ENCODE peak calls at places on chromosomes 12 and 14, in seven cellular contexts. M is heart left ventricle, N is WERI-Rb-1, E is dorsolateral prefrontal cortex, P is substantia nigra, U is Karpas-422, W is GM23338. C is an unnamed sample.

GRCh38 chr14:54594531-54594930 is 27.6 kb downstream of the SAMD4A start:
- DNase-seq in M (no peak), N (no peak), E (no peak), P (no peak), U (no peak), W (no peak), C (no peak)

GRCh38 chr12:56631790-56632700 is 1.9 kb upstream of the BAZ2A start:
- DNase-seq in M (peak), N (peak), E (no peak), P (no peak), U (peak), W (peak), C (peak)

GRCh38 chr12:52082988-52083637 is 3.6 kb downstream of the SMIM41 start:
- DNase-seq in M (peak), N (peak), E (no peak), P (peak), U (peak), W (peak), C (peak)

GRCh38 chr14:104974665-104975390 is 3.3 kb downstream of the AHNAK2 start:
- DNase-seq in M (no peak), N (no peak), E (peak), P (no peak), U (no peak), W (no peak), C (no peak)

GRCh38 chr14:40204441-40205175 is 772.4 kb upstream of the FBXO33 start:
- DNase-seq in M (no peak), N (no peak), E (no peak), P (no peak), U (no peak), W (peak), C (no peak)

GRCh38 chr14:54529811-54530210 is 20.1 kb downstream of the CGRRF1 start:
- DNase-seq in M (no peak), N (no peak), E (no peak), P (no peak), U (no peak), W (no peak), C (peak)

GRCh38 chr12:51536159-51536558 is 54.9 kb upstream of the SCN8A start:
- DNase-seq in M (no peak), N (no peak), E (no peak), P (no peak), U (no peak), W (peak), C (peak)

GRCh38 chr14:79576434-79576833 is 634.9 kb downstream of the DIO2 start:
- DNase-seq in M (no peak), N (no peak), E (no peak), P (no peak), U (no peak), W (no peak), C (peak)

GRCh38 chr14:103094406-103095209 is at the start of gene EXOC3L4:
- DNase-seq in M (no peak), N (no peak), E (no peak), P (no peak), U (no peak), W (no peak), C (peak)

GRCh38 chr12:94173660-94174265 is 25.4 kb downstream of the PLXNC1 start:
- DNase-seq in M (no peak), N (no peak), E (no peak), P (no peak), U (no peak), W (no peak), C (no peak)

GRCh38 chr14:71372411-71372838 is 465.2 kb downstream of the PCNX1 start:
- DNase-seq in M (no peak), N (no peak), E (no peak), P (no peak), U (no peak), W (no peak), C (peak)

GRCh38 chr12:90826031-90826430 is 128.9 kb downstream of the CCER1 start:
- DNase-seq in M (no peak), N (no peak), E (no peak), P (no peak), U (no peak), W (no peak), C (no peak)

GRCh38 chr14:80959448-80960006 is 4.1 kb downstream of the TSHR start:
- DNase-seq in M (no peak), N (no peak), E (no peak), P (no peak), U (peak), W (no peak), C (no peak)

GRCh38 chr12:99985631-99986030 is 895 bp upstream of the ANKS1B start:
- DNase-seq in M (no peak), N (no peak), E (no peak), P (no peak), U (no peak), W (no peak), C (no peak)

GRCh38 chr12:2264622-2265306 is 212.0 kb downstream of the CACNA1C start:
- DNase-seq in M (no peak), N (no peak), E (no peak), P (no peak), U (no peak), W (no peak), C (peak)

GRCh38 chr14:38309522-38310262 is 53.8 kb upstream of the CLEC14A start:
- DNase-seq in M (no peak), N (no peak), E (no peak), P (no peak), U (no peak), W (peak), C (no peak)

GRCh38 chr14:44316647-44317432 is 190.2 kb downstream of the FSCB start:
- DNase-seq in M (no peak), N (no peak), E (peak), P (no peak), U (no peak), W (no peak), C (peak)

GRCh38 chr14:96583605-96584041 is 81.4 kb downstream of the PAPOLA start:
- DNase-seq in M (no peak), N (no peak), E (no peak), P (no peak), U (no peak), W (no peak), C (no peak)

GRCh38 chr14:22780941-22781605 is 14.6 kb downstream of the OXA1L start:
- DNase-seq in M (no peak), N (no peak), E (no peak), P (no peak), U (no peak), W (no peak), C (no peak)

GRCh38 chr14:59189281-59189821 is 884 bp downstream of the DAAM1 start:
- DNase-seq in M (peak), N (peak), E (no peak), P (no peak), U (peak), W (peak), C (peak)

DNA sequence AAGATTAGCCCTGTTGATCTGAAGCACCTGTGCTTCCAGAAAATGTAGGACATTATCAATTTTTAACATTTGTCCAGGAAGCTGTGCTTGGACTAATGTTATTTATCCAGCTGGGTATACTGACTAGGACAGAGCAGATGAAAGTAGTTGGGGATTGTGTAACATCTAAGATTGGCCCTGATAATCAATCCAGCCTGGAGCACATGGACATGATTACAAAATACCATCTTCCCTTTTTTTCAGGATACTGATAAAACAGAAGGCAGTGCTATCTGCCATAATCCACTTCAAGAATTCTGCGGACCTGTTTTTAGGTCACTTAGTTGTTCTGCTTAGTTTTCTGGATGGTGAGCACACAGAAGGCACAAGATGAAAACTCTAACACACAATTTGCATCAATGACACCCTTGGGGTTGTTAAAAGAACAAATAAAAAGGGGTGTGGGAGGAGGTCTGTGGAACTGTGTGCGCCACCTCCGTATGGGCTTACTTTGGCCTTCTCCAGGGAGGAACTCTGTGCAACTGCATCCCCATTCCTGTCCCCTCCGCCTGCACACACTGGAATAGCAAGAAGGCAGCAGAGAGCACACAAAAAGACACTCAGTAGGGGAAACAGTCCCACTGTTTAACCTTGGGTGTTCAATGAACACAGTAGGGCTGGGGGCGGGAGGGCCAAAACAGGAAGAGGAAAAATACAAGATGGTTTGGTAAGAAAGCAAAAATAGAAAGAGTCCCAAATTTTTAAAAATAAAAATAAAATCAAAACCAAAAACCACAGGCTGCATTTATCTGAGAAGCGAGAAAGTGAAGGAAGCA is 31.1 kb upstream of the DUSP6 start:
- DNase-seq in M (no peak), N (no peak), E (no peak), P (no peak), U (no peak), W (no peak), C (peak)
- H3K27ac ChIP-seq in M (peak), N (peak), E (peak), P (no peak), U (no peak), W (peak), C (peak)

GRCh38 chr14:32940066-32940651 is 1.5 kb downstream of the NPAS3 start:
- DNase-seq in M (no peak), N (no peak), E (no peak), P (no peak), U (no peak), W (peak), C (peak)
- H3K27ac ChIP-seq in M (peak), N (no peak), E (peak), P (peak), U (no peak), W (no peak), C (no peak)

GRCh38 chr14:92976268-92976667 is 53.3 kb downstream of the CHGA start:
- DNase-seq in M (no peak), N (no peak), E (no peak), P (no peak), U (no peak), W (no peak), C (no peak)
- H3K27ac ChIP-seq in M (no peak), N (no peak), E (no peak), P (no peak), U (no peak), W (no peak), C (no peak)

GRCh38 chr12:66270613-66271012 is 31.7 kb upstream of the HELB start:
- DNase-seq in M (no peak), N (no peak), E (no peak), P (no peak), U (no peak), W (no peak), C (no peak)

GRCh38 chr12:66268562-66268961 is 33.7 kb upstream of the HELB start:
- DNase-seq in M (no peak), N (no peak), E (no peak), P (no peak), U (peak), W (no peak), C (no peak)

GRCh38 chr12:66269757-66270383 is 32.4 kb upstream of the HELB start:
- DNase-seq in M (no peak), N (no peak), E (no peak), P (no peak), U (peak), W (peak), C (peak)

GRCh38 chr12:66272650-66273049 is 29.6 kb upstream of the HELB start:
- DNase-seq in M (no peak), N (no peak), E (no peak), P (no peak), U (no peak), W (peak), C (no peak)

DNA sequence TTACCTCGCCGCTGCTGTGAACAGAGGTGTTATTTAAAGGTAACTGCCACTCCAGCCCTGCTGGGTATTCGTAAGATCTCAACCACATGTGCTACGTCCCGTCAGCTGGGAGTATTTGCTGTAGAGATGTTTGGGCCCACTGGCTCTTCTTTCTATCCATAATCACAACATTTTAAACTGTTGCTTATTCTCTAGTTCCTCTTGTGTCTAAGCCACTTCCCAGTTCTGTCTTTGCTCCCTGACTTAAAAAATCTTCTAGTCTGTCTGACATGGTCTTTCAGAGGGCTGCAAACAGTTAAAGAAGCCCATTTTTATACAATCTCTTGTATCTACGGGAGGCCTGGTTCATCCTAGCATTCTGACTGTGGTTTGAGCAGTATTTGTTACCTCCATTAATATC is 33.2 kb upstream of the HELB start:
- DNase-seq in M (no peak), N (no peak), E (no peak), P (no peak), U (no peak), W (no peak), C (no peak)
- H3K27ac ChIP-seq in M (no peak), N (no peak), E (peak), P (no peak), U (no peak), W (no peak), C (no peak)

GRCh38 chr14:93954516-93954830 is 21.9 kb downstream of the ASB2 start:
- DNase-seq in M (no peak), N (no peak), E (no peak), P (no peak), U (no peak), W (no peak), C (no peak)
- H3K27ac ChIP-seq in M (peak), N (no peak), E (no peak), P (no peak), U (no peak), W (no peak), C (no peak)

GRCh38 chr12:79561401-79562132 is 129.2 kb downstream of the PAWR start:
- DNase-seq in M (no peak), N (no peak), E (no peak), P (no peak), U (no peak), W (peak), C (no peak)
- H3K27ac ChIP-seq in M (no peak), N (no peak), E (no peak), P (no peak), U (no peak), W (no peak), C (no peak)

GRCh38 chr14:50047274-50047676 is 69.1 kb downstream of the VCPKMT start:
- DNase-seq in M (peak), N (no peak), E (no peak), P (no peak), U (peak), W (no peak), C (no peak)
- H3K27ac ChIP-seq in M (peak), N (no peak), E (no peak), P (no peak), U (no peak), W (no peak), C (no peak)

GRCh38 chr14:100107236-100107635 is 42.0 kb downstream of the EVL start:
- DNase-seq in M (no peak), N (no peak), E (no peak), P (no peak), U (no peak), W (no peak), C (no peak)
- H3K27ac ChIP-seq in M (no peak), N (no peak), E (peak), P (peak), U (no peak), W (no peak), C (no peak)

C was measured in fibroblast of lung.